ENCODE peak calls at places on chromosomes 12 and 14, in four cellular contexts. U, R, W and L are unnamed samples.

GRCh38 chr14:21454843-21455550 is 926 bp downstream of the CHD8 start:
- DNase-seq in U (no peak), R (no peak), W (no peak), L (no peak)

GRCh38 chr14:86462193-86462592 is 932.2 kb downstream of the FLRT2 start:
- DNase-seq in U (peak; percentile 9), W (peak; percentile 53), R (peak; percentile 23), L (no peak)

GRCh38 chr12:2540535-2540941 is 254.2 kb upstream of the FKBP4 start:
- DNase-seq in U (no peak), R (no peak), W (no peak), L (no peak)

GRCh38 chr14:39491134-39491541 is 58.9 kb upstream of the FBXO33 start:
- DNase-seq in R (peak; percentile 7), W (peak; percentile 57), U (no peak), L (no peak)

GRCh38 chr14:59254911-59255545 is 66.6 kb downstream of the DAAM1 start:
- DNase-seq in U (no peak), W (peak; percentile 90), R (no peak), L (peak; percentile 15)

GRCh38 chr14:51719970-51720369 is 68.3 kb downstream of the FRMD6 start:
- DNase-seq in W (no peak), R (no peak), U (no peak), L (no peak)

GRCh38 chr12:104710940-104711725 is 247.0 kb downstream of the SLC41A2 start:
- DNase-seq in R (no peak), W (peak; percentile 89), U (peak; percentile 95), L (peak; percentile 85)

GRCh38 chr12:109737111-109737510 is 23.5 kb downstream of the FAM222A start:
- DNase-seq in W (no peak), U (no peak), R (no peak), L (no peak)

GRCh38 chr14:91839754-91840153 is 27.6 kb downstream of the TC2N start:
- DNase-seq in R (peak; percentile 8), U (no peak), W (no peak), L (no peak)

GRCh38 chr12:25995906-25996305 is 37.4 kb downstream of the RASSF8 start:
- DNase-seq in W (peak; percentile 24), U (no peak), R (no peak), L (no peak)

GRCh38 chr12:93823616-93824410 is 146.6 kb downstream of the CRADD start:
- DNase-seq in R (no peak), U (no peak), W (no peak), L (no peak)

GRCh38 chr12:93825926-93826599 is 148.9 kb downstream of the CRADD start:
- DNase-seq in R (no peak), U (no peak), W (peak; percentile 54), L (no peak)

GRCh38 chr12:93824514-93825500 is 147.6 kb downstream of the CRADD start:
- DNase-seq in W (no peak), R (no peak), U (no peak), L (no peak)

GRCh38 chr12:93827179-93827578 is 150.0 kb downstream of the CRADD start:
- DNase-seq in R (no peak), W (no peak), U (no peak), L (no peak)

GRCh38 chr12:93825501-93825888 is 148.3 kb downstream of the CRADD start:
- DNase-seq in U (no peak), W (peak; percentile 47), R (no peak), L (no peak)
- TF ChIP-seq CTCF in U (no peak), W (peak; percentile 8), R (no peak), L (no peak)

DNA sequence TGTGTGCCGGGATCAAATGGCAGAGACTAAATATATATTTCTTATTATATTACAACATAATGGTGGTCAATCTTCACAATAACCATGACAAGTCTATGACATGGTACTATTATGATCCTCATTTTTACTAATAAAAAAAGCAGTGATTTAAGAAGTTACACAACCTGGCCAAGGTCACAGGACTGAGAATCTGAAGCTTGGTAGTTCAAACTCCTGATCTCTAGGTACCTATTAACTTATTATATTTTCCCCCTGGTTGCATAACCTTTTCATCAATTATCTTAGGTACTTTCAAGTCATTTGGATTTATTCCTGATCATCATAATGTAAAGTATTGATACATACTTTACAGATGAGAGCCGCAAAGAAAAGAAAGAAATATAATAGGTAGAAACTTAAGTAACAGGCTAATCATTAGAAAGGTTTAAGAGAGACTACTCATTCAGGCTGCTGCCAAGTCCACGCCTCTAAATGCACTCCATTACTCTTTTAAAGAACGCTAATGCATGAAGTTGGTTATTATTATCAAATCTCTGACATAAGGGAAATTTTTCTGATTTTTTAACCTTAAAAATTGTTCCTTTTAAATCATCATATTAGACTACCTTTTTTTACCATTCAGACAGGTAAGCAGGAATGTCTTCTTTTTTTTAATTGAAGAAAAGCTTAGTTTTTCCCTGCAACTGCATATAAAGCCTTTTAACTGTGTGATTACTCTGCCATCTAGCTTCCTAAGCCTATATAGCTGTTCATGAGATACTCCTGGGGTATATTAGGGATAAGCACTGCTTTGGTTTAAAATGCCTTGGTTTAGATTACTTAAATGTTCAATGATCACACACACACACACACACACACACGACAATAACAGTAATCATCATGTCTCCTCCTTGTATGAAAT is 35.6 kb downstream of the RPS29 start:
- DNase-seq in R (no peak), W (peak; percentile 18), U (no peak), L (no peak)
- TF ChIP-seq CTCF in R (no peak), W (peak; percentile 35), U (peak; percentile 20), L (peak; percentile 20)

GRCh38 chr14:105974902-105975301 is 448.5 kb downstream of the TMEM121 start:
- DNase-seq in U (no peak), W (no peak), R (no peak), L (no peak)
- TF ChIP-seq CTCF in U (no peak), W (no peak), R (no peak), L (no peak)

DNA sequence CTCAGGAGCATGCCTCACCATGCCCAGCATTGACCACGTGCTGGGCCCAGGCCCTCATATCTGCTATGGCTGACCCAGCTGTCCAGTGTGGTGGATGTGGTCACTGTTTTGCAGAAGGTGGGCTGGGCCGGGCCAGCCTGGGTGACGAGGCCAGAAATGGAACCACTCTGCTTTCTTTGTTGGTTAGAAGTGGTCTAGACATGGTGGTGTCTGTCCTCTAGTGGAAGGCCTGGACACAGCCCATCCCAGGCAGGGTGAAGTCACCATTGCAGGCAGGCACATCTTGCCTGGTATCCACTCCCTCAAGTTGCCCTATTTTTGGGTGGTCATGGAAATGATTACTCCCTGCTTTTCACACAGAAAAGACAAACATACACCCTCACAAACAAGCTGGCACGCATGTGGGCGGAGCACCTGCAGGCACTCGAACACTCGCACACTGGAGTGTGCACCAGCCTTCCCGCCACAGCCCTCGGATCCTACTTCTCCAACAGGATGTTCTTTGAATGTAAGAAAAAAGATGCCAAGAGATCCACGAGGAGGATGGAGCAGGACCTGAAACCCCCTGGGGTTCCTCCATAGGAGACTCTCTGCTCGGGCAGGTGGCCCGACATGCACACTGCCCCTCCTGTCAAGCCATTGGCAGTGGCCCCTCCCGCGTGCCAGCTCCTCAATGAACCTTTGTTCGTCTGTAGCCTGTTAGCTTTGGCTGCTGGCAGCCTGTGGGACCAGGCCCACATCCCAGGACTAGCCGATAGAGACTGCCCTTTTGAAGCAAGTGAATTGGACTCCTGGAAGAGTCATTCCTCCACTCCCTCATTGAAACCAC is 38.4 kb downstream of the MLXIP start:
- DNase-seq in R (no peak), W (no peak), U (no peak), L (no peak)
- TF ChIP-seq CTCF in R (no peak), W (peak; percentile 4), U (no peak), L (no peak)

DNA sequence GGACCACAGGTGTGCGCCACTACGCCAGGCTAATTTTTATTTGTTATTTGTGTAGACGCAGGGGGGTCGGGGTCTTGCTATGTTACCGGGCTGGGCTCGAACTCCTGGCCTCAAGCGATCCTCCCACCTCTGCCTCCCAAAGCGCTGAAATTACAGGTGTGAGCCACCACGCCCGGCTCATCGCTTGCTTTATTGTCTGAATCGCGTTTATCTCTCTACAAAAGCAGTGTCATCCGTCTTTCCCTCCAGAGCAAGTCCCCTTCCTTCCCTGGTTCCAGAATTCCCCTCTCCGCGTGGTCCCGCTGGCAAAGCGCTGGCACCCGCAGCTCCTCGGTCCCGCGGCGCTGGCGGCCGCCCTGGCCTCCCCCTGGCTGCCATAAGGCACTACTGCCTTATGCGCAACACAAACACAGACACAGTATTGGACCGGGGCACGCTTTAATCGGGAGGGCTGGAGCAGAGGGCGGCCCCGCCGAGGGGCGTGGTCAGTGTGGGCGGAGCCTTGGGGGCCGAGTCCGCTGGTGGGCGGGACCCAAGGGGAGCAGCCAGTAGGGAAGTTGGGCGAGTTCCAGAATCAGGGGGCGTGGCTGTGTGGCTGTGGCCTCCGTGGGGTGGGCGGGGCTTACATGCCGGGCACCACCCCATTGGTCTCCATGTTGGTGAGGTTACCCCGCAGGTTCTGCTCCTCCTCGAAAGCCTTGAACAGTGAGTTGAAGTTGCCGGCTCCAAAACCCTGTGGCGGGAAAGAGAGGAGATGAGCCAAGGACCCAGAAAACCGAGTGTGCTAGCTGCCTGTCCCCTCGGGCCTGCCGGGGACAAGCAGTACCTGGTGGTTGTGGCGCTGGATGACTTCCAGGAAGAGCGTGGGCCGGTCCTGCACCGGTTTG is 19.3 kb downstream of the HPD start:
- DNase-seq in U (peak; percentile 93), W (peak; percentile 99), R (peak; percentile 91), L (peak; percentile 95)
- TF ChIP-seq CTCF in U (peak; percentile 45), W (peak; percentile 38), R (peak; percentile 22), L (peak; percentile 42)

DNA sequence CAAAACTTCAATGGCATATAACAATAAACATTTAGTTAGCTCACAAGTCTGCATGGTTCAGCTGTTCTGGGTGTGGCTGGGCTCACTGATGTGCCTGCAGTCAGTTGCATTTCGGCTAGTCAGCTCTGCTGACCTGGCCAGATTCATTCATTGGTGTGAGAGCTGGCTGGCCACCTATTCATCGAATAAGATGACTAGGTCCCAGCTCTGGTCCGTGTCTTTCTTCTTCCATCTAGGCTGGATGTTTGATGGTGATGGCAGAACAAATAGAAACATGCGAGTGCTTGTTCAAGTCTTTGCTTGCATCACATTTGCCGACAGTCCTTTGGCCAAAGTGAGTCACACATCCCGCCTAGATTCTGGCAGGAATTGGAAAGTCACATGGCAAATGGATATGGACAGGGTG is 203.3 kb upstream of the CRY1 start:
- DNase-seq in U (no peak), W (peak; percentile 19), R (no peak), L (no peak)
- TF ChIP-seq CTCF in U (no peak), W (no peak), R (no peak), L (no peak)

DNA sequence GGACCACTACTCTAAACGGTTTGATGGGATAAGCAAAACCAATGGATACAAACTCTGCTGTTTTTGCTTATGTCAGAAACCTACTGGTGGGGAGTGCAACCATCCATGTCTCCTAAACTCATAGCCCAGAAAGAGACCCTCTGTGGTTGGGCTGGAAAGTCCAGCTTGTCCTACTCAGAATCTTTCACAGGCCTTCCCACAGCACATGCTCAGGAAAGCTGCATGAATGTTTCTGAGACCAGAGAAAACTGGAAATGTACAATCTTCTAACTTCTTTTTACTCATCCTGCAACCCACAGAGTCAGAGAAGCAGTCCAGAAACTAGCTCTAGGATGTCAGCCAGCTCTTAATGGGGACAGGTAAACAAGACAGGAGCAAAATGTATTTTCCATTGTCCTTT is 73.3 kb downstream of the ANO2 start:
- DNase-seq in U (no peak), W (no peak), R (no peak), L (no peak)
- TF ChIP-seq CTCF in U (no peak), W (no peak), R (no peak), L (no peak)

DNA sequence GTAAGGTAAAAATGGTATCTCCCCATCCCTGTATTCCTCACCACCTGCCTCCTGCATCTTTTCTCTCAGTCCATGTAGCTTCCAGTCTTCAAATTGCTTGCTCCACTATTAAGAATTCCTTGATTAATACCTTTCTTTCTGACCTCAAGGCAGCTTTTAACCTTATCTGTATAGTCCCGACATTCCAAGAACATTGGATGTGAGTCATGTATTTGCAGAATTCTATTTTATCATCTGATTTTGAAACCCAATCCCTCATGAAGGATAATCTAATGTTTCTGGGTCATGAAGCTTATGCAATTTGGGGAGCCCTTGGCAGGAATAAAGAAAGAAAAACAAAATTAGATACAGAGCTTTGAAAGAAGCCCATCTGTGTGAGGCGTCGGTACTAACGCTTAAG is 63.4 kb upstream of the CCND2 start:
- DNase-seq in U (no peak), W (peak; percentile 3), R (no peak), L (no peak)
- TF ChIP-seq CTCF in U (no peak), W (no peak), R (no peak), L (no peak)